ENCODE peak calls at places on chromosomes 5 and 9, in five cellular contexts. E is memory B cell, Y is posterior cingulate gyrus, K is left kidney, P is choroid plexus epithelial cell. Z is an unnamed sample.

GRCh38 chr5:85823462-85824426 is 794.0 kb upstream of the COX7C start:
- DNase-seq in E (no peak), Y (no peak), K (no peak), P (no peak), Z (no peak)

GRCh38 chr9:16030513-16031185 is 477.8 kb downstream of the CCDC171 start:
- DNase-seq in E (no peak), Y (no peak), K (no peak), P (peak; percentile 96), Z (peak; percentile 93)

GRCh38 chr9:131562032-131562959 is 17.0 kb downstream of the PRRT1B start:
- DNase-seq in E (no peak), Y (no peak), K (peak; percentile 26), P (peak; percentile 57), Z (peak; percentile 55)

GRCh38 chr5:998975-999501 is 9.6 kb upstream of the NKD2 start:
- DNase-seq in E (no peak), Y (no peak), K (no peak), P (no peak), Z (no peak)

GRCh38 chr9:73714294-73714693 is 562.6 kb downstream of the ANXA1 start:
- DNase-seq in E (no peak), Y (no peak), K (no peak), P (peak; percentile 72), Z (peak; percentile 2)

GRCh38 chr9:134099123-134099761 is 31.4 kb upstream of the BRD3 start:
- DNase-seq in E (peak; percentile 76), Y (no peak), K (no peak), P (peak; percentile 55), Z (peak; percentile 59)

GRCh38 chr9:131478421-131478868 is 24.3 kb upstream of the POMT1 start:
- DNase-seq in E (peak; percentile 63), Y (no peak), K (peak; percentile 86), P (peak; percentile 42), Z (peak; percentile 42)

GRCh38 chr9:106862115-106862945 is 636 bp upstream of the ZNF462 start:
- DNase-seq in E (no peak), Y (no peak), K (peak; percentile 89), P (peak; percentile 62), Z (peak; percentile 52)

GRCh38 chr5:11878846-11879245 is 25.4 kb downstream of the CTNND2 start:
- DNase-seq in E (no peak), Y (peak; percentile 64), K (no peak), P (no peak), Z (no peak)

GRCh38 chr9:118891213-118891612 is 478.0 kb downstream of the BRINP1 start:
- DNase-seq in E (no peak), Y (no peak), K (no peak), P (no peak), Z (no peak)

GRCh38 chr5:167861134-167861930 is 430.1 kb upstream of the WWC1 start:
- DNase-seq in E (no peak), Y (no peak), K (peak; percentile 88), P (peak; percentile 19), Z (peak; percentile 26)

GRCh38 chr5:173829826-173830225 is 58.3 kb upstream of the CPEB4 start:
- DNase-seq in E (no peak), Y (no peak), K (peak; percentile 78), P (peak; percentile 47), Z (no peak)

GRCh38 chr9:70987986-70988385 is 133.4 kb downstream of the TRPM3 start:
- DNase-seq in E (no peak), Y (no peak), K (no peak), P (peak; percentile 73), Z (peak; percentile 80)

GRCh38 chr5:9831823-9832222 is 201.7 kb upstream of the TAS2R1 start:
- DNase-seq in E (no peak), Y (no peak), K (no peak), P (no peak), Z (no peak)

GRCh38 chr9:114757395-114757794 is 48.4 kb downstream of the TNFSF15 start:
- DNase-seq in E (no peak), Y (no peak), K (no peak), P (peak; percentile 25), Z (no peak)

GRCh38 chr9:111096051-111096450 is 57.8 kb upstream of the LPAR1 start:
- DNase-seq in E (no peak), Y (no peak), K (peak; percentile 49), P (no peak), Z (no peak)

GRCh38 chr5:151240891-151241290 is 12.1 kb upstream of the GM2A start:
- DNase-seq in E (no peak), Y (no peak), K (no peak), P (no peak), Z (no peak)

GRCh38 chr5:1542755-1543154 is 19.0 kb upstream of the LPCAT1 start:
- DNase-seq in E (no peak), Y (no peak), K (no peak), P (no peak), Z (peak; percentile 89)

GRCh38 chr5:107853031-107853430 is 182.3 kb upstream of the EFNA5 start:
- DNase-seq in E (no peak), Y (no peak), K (no peak), P (no peak), Z (no peak)

GRCh38 chr5:138274189-138274853 is at the start of gene GFRA3:
- DNase-seq in E (peak; percentile 13), Y (no peak), K (peak; percentile 82), P (peak; percentile 28), Z (no peak)

GRCh38 chr9:117704024-117704575 is at the start of gene TLR4:
- DNase-seq in E (peak; percentile 49), Y (peak; percentile 11), K (peak; percentile 58), P (peak; percentile 92), Z (peak; percentile 88)

GRCh38 chr9:97794666-97795065 is 58.4 kb upstream of the FOXE1 start:
- DNase-seq in E (no peak), Y (no peak), K (no peak), P (no peak), Z (peak; percentile 25)

GRCh38 chr9:116383956-116384355 is 230.4 kb downstream of the PAPPA start:
- DNase-seq in E (no peak), Y (no peak), K (peak; percentile 37), P (peak; percentile 69), Z (peak; percentile 24)

GRCh38 chr5:61416010-61416409 is 84.0 kb downstream of the ZSWIM6 start:
- DNase-seq in E (no peak), Y (no peak), K (no peak), P (no peak), Z (no peak)